ENCODE peak calls at places on chromosomes 11 and 22, in four cellular contexts. One of them, this sample, is unnamed.

GRCh38 chr11:95337175-95337957 is 106.4 kb upstream of the SESN3 start:
- DNase-seq in GM12878: peak; percentile 36
- DNase-seq in HepG2: no peak
- DNase-seq in K562: no peak
- DNase-seq in this sample: no peak

GRCh38 chr11:10382518-10382917 is 72.5 kb upstream of the AMPD3 start:
- DNase-seq in GM12878: no peak
- DNase-seq in HepG2: no peak
- DNase-seq in K562: peak; percentile 91
- DNase-seq in this sample: no peak

GRCh38 chr22:50544078-50544745 is 1.5 kb upstream of the KLHDC7B start:
- DNase-seq in GM12878: no peak
- DNase-seq in HepG2: no peak
- DNase-seq in K562: no peak
- DNase-seq in this sample: peak; percentile 83

GRCh38 chr11:11179239-11179638 is 173.8 kb downstream of the CSNK2A3 start:
- DNase-seq in GM12878: no peak
- DNase-seq in HepG2: no peak
- DNase-seq in K562: no peak
- DNase-seq in this sample: no peak

GRCh38 chr11:2928605-2929510 is at the start of gene PHLDA2:
- DNase-seq in GM12878: no peak
- DNase-seq in HepG2: no peak
- DNase-seq in K562: peak; percentile 73
- DNase-seq in this sample: peak; percentile 74

GRCh38 chr11:105852427-105852826 is 169.6 kb downstream of the MSANTD4 start:
- DNase-seq in GM12878: no peak
- DNase-seq in HepG2: no peak
- DNase-seq in K562: no peak
- DNase-seq in this sample: no peak

GRCh38 chr11:45798793-45799441 is 6.0 kb upstream of the SLC35C1 start:
- DNase-seq in GM12878: no peak
- DNase-seq in HepG2: peak; percentile 59
- DNase-seq in K562: no peak
- DNase-seq in this sample: no peak

GRCh38 chr11:115501895-115502589 is 2.2 kb downstream of the CADM1 start:
- DNase-seq in GM12878: peak; percentile 20
- DNase-seq in HepG2: peak; percentile 37
- DNase-seq in K562: no peak
- DNase-seq in this sample: peak; percentile 42

GRCh38 chr11:127017482-127017881 is 16.9 kb upstream of the KIRREL3 start:
- DNase-seq in GM12878: no peak
- DNase-seq in HepG2: no peak
- DNase-seq in K562: peak; percentile 18
- DNase-seq in this sample: no peak

GRCh38 chr11:61587541-61587941 is 6.7 kb upstream of the SYT7 start:
- DNase-seq in GM12878: no peak
- DNase-seq in HepG2: no peak
- DNase-seq in K562: peak; percentile 41
- DNase-seq in this sample: no peak

GRCh38 chr22:34877506-34877905 is 188.5 kb upstream of the ISX start:
- DNase-seq in GM12878: no peak
- DNase-seq in HepG2: no peak
- DNase-seq in K562: no peak
- DNase-seq in this sample: no peak

GRCh38 chr11:35919244-35919643 is 24.6 kb upstream of the LDLRAD3 start:
- DNase-seq in GM12878: no peak
- DNase-seq in HepG2: no peak
- DNase-seq in K562: no peak
- DNase-seq in this sample: no peak

GRCh38 chr11:63892233-63892632 is 24.7 kb downstream of the RCOR2 start:
- DNase-seq in GM12878: no peak
- DNase-seq in HepG2: no peak
- DNase-seq in K562: no peak
- DNase-seq in this sample: no peak

GRCh38 chr11:125903753-125904659 is at the start of gene DDX25:
- DNase-seq in GM12878: no peak
- DNase-seq in HepG2: no peak
- DNase-seq in K562: no peak
- DNase-seq in this sample: peak; percentile 95

GRCh38 chr11:10415817-10416392 is 39.2 kb upstream of the AMPD3 start:
- DNase-seq in GM12878: no peak
- DNase-seq in HepG2: no peak
- DNase-seq in K562: no peak
- DNase-seq in this sample: no peak

GRCh38 chr11:24935059-24935458 is 438.2 kb downstream of the LUZP2 start:
- DNase-seq in GM12878: no peak
- DNase-seq in HepG2: no peak
- DNase-seq in K562: no peak
- DNase-seq in this sample: no peak

GRCh38 chr11:19453893-19454292 is 213.1 kb upstream of the E2F8 start:
- DNase-seq in GM12878: no peak
- DNase-seq in HepG2: no peak
- DNase-seq in K562: no peak
- DNase-seq in this sample: no peak

GRCh38 chr11:62885137-62885536 is 4.4 kb downstream of the SLC3A2 start:
- DNase-seq in GM12878: no peak
- DNase-seq in HepG2: no peak
- DNase-seq in K562: no peak
- DNase-seq in this sample: no peak

GRCh38 chr11:86418929-86419328 is 44.2 kb downstream of the CCDC81 start:
- DNase-seq in GM12878: no peak
- DNase-seq in HepG2: no peak
- DNase-seq in K562: no peak
- DNase-seq in this sample: no peak

GRCh38 chr11:5282652-5283051 is 12.9 kb upstream of the HBE1 start:
- DNase-seq in GM12878: no peak
- DNase-seq in HepG2: no peak
- DNase-seq in K562: no peak
- DNase-seq in this sample: no peak

GRCh38 chr11:63841554-63841953 is 2.6 kb downstream of the MARK2 start:
- DNase-seq in GM12878: no peak
- DNase-seq in HepG2: no peak
- DNase-seq in K562: no peak
- DNase-seq in this sample: no peak

GRCh38 chr11:111983187-111983986 is 41.8 kb upstream of the DLAT start:
- DNase-seq in GM12878: no peak
- DNase-seq in HepG2: peak; percentile 91
- DNase-seq in K562: peak; percentile 41
- DNase-seq in this sample: no peak

GRCh38 chr11:63866211-63866610 is 27.3 kb downstream of the MARK2 start:
- DNase-seq in GM12878: peak; percentile 86
- DNase-seq in HepG2: no peak
- DNase-seq in K562: no peak
- DNase-seq in this sample: no peak

GRCh38 chr11:76206327-76207081 is at the start of gene WNT11:
- DNase-seq in GM12878: no peak
- DNase-seq in HepG2: no peak
- DNase-seq in K562: peak; percentile 88
- DNase-seq in this sample: peak; percentile 84

GRCh38 chr11:64971421-64972233 is at the start of gene MAJIN:
- DNase-seq in GM12878: peak; percentile 51
- DNase-seq in HepG2: no peak
- DNase-seq in K562: peak; percentile 95
- DNase-seq in this sample: no peak

GRCh38 chr22:37140686-37141323 is 8.9 kb downstream of the IL2RB start:
- DNase-seq in GM12878: no peak
- DNase-seq in HepG2: no peak
- DNase-seq in K562: no peak
- DNase-seq in this sample: no peak

GRCh38 chr11:112219476-112220232 is 6.6 kb upstream of the PTS start:
- DNase-seq in GM12878: peak; percentile 56
- DNase-seq in HepG2: peak; percentile 72
- DNase-seq in K562: peak; percentile 72
- DNase-seq in this sample: peak; percentile 72

GRCh38 chr11:32121012-32121411 is 30.1 kb downstream of the RCN1 start:
- DNase-seq in GM12878: no peak
- DNase-seq in HepG2: no peak
- DNase-seq in K562: no peak
- DNase-seq in this sample: no peak

GRCh38 chr11:69121621-69122336 is 34.0 kb upstream of the SMIM38 start:
- DNase-seq in GM12878: no peak
- DNase-seq in HepG2: no peak
- DNase-seq in K562: no peak
- DNase-seq in this sample: no peak

GRCh38 chr11:104926771-104927470 is 28.7 kb upstream of the CASP12 start:
- DNase-seq in GM12878: no peak
- DNase-seq in HepG2: no peak
- DNase-seq in K562: no peak
- DNase-seq in this sample: no peak

GRCh38 chr11:29005401-29005980 is 897.3 kb downstream of the METTL15 start:
- DNase-seq in GM12878: no peak
- DNase-seq in HepG2: peak; percentile 2
- DNase-seq in K562: no peak
- DNase-seq in this sample: no peak

GRCh38 chr11:45102361-45102809 is 44.1 kb upstream of the PRDM11 start:
- DNase-seq in GM12878: no peak
- DNase-seq in HepG2: no peak
- DNase-seq in K562: no peak
- DNase-seq in this sample: no peak

GRCh38 chr11:17021550-17021949 is 7.3 kb upstream of the PLEKHA7 start:
- DNase-seq in GM12878: no peak
- DNase-seq in HepG2: no peak
- DNase-seq in K562: no peak
- DNase-seq in this sample: peak; percentile 42

GRCh38 chr11:69818243-69819108 is 740 bp downstream of the FGF3 start:
- DNase-seq in GM12878: no peak
- DNase-seq in HepG2: no peak
- DNase-seq in K562: no peak
- DNase-seq in this sample: peak; percentile 56

GRCh38 chr11:61114913-61115312 is 12.6 kb downstream of the CD5 start:
- DNase-seq in GM12878: no peak
- DNase-seq in HepG2: no peak
- DNase-seq in K562: no peak
- DNase-seq in this sample: no peak

GRCh38 chr11:65389294-65389980 is 3.0 kb downstream of the FRMD8 start:
- DNase-seq in GM12878: no peak
- DNase-seq in HepG2: no peak
- DNase-seq in K562: no peak
- DNase-seq in this sample: no peak

GRCh38 chr11:119776031-119776636 is 47.1 kb upstream of the NECTIN1 start:
- DNase-seq in GM12878: no peak
- DNase-seq in HepG2: no peak
- DNase-seq in K562: no peak
- DNase-seq in this sample: no peak

GRCh38 chr11:426851-427250 is 12.1 kb upstream of the SIGIRR start:
- DNase-seq in GM12878: no peak
- DNase-seq in HepG2: no peak
- DNase-seq in K562: no peak
- DNase-seq in this sample: no peak
- TF ChIP-seq NFIC in GM12878: no peak
- TF ChIP-seq NFIC in HepG2: no peak
- TF ChIP-seq NFIC in K562: no peak
- TF ChIP-seq NFIC in this sample: no peak

GRCh38 chr11:108985611-108986279 is 320.9 kb downstream of the DDX10 start:
- DNase-seq in GM12878: no peak
- DNase-seq in HepG2: no peak
- DNase-seq in K562: no peak
- DNase-seq in this sample: no peak

GRCh38 chr11:108984548-108984947 is 319.7 kb downstream of the DDX10 start:
- DNase-seq in GM12878: no peak
- DNase-seq in HepG2: no peak
- DNase-seq in K562: no peak
- DNase-seq in this sample: no peak

GRCh38 chr11:108983621-108984020 is 318.8 kb downstream of the DDX10 start:
- DNase-seq in GM12878: no peak
- DNase-seq in HepG2: no peak
- DNase-seq in K562: no peak
- DNase-seq in this sample: no peak

GRCh38 chr11:108984021-108984420 is 319.2 kb downstream of the DDX10 start:
- DNase-seq in GM12878: no peak
- DNase-seq in HepG2: no peak
- DNase-seq in K562: no peak
- DNase-seq in this sample: no peak
- TF ChIP-seq YY1 in GM12878: no peak
- TF ChIP-seq YY1 in HepG2: no peak
- TF ChIP-seq YY1 in K562: no peak
- TF ChIP-seq YY1 in this sample: no peak

DNA sequence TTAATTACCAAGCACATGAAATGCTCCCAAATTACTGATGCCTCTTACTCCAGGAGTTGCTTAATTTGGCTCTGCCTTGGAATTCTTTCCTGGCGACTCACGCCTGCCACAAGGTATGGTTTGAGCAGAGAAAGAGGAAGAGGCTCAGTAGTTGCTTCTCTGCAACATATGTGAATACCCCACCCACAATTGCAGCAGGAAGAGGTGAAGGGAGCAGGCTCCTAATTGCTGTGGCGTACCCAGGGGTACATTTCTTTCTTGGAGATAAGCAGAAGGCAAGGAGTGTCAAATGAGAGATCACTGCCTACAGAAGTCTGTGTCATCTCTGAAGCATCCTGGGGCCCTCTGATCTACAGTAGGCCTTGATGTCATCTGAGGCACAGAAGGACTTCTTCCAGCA is 10.6 kb upstream of the NNMT start:
- DNase-seq in GM12878: no peak
- DNase-seq in HepG2: no peak
- DNase-seq in K562: no peak
- DNase-seq in this sample: no peak
- TF ChIP-seq MXI1 in GM12878: no peak
- TF ChIP-seq MXI1 in HepG2: no peak
- TF ChIP-seq MXI1 in K562: no peak
- TF ChIP-seq MXI1 in this sample: no peak

GRCh38 chr11:120808616-120809050 is 215.3 kb upstream of the TBCEL start:
- DNase-seq in GM12878: no peak
- DNase-seq in HepG2: peak; percentile 88
- DNase-seq in K562: no peak
- DNase-seq in this sample: no peak
- TF ChIP-seq NFIC in GM12878: no peak
- TF ChIP-seq NFIC in HepG2: no peak
- TF ChIP-seq NFIC in K562: no peak
- TF ChIP-seq NFIC in this sample: no peak

GRCh38 chr22:17847360-17848078 is 73.2 kb upstream of the BID start:
- DNase-seq in GM12878: no peak
- DNase-seq in HepG2: no peak
- DNase-seq in K562: peak; percentile 91
- DNase-seq in this sample: peak; percentile 44
- TF ChIP-seq YY1 in GM12878: no peak
- TF ChIP-seq YY1 in HepG2: no peak
- TF ChIP-seq YY1 in K562: peak; percentile 49
- TF ChIP-seq YY1 in this sample: no peak

GRCh38 chr11:93000511-93001476 is 31.3 kb downstream of the MTNR1B start:
- DNase-seq in GM12878: no peak
- DNase-seq in HepG2: peak; percentile 10
- DNase-seq in K562: no peak
- DNase-seq in this sample: peak; percentile 50
- TF ChIP-seq MXI1 in GM12878: no peak
- TF ChIP-seq MXI1 in HepG2: no peak
- TF ChIP-seq MXI1 in K562: no peak
- TF ChIP-seq MXI1 in this sample: no peak